ENCODE peak calls at places on chromosomes 7 and 10, in ten cellular contexts. W is astrocyte of the cerebellum, P is choroid plexus epithelial cell, Q is bronchial epithelial cell, B is RWPE1, N is foreskin fibroblast, K is fibroblast of mammary gland, E is heart right ventricle, S is cardiac muscle cell, J is transverse colon. F is an unnamed sample.

GRCh38 chr10:1674501-1674900 is 62.8 kb downstream of the ADARB2 start:
- DNase-seq in W (no peak), P (no peak), Q (no peak), B (no peak), N (no peak), K (no peak), E (no peak), S (no peak), J (no peak), F (peak; percentile 57)

GRCh38 chr10:11586170-11586569 is 25.3 kb downstream of the USP6NL start:
- DNase-seq in W (no peak), P (peak; percentile 20), Q (peak; percentile 43), B (no peak), N (peak; percentile 6), K (peak; percentile 24), E (no peak), S (no peak), J (no peak), F (no peak)

GRCh38 chr10:29407280-29407858 is 118.5 kb downstream of the LYZL1 start:
- DNase-seq in W (no peak), P (no peak), Q (no peak), B (no peak), N (no peak), K (peak; percentile 22), E (no peak), S (no peak), J (no peak), F (no peak)

GRCh38 chr7:64313740-64314491 is at the start of gene ZNF736:
- DNase-seq in W (peak; percentile 81), P (peak; percentile 97), Q (peak; percentile 93), B (peak; percentile 92), N (peak; percentile 96), K (peak; percentile 95), E (peak; percentile 85), S (peak; percentile 93), J (peak; percentile 91), F (peak; percentile 90)

GRCh38 chr10:95605163-95605562 is 44.0 kb upstream of the SORBS1 start:
- DNase-seq in W (no peak), P (peak; percentile 9), Q (no peak), B (no peak), N (peak; percentile 15), K (no peak), E (no peak), S (peak; percentile 6), J (peak; percentile 21), F (no peak)

GRCh38 chr7:137874390-137874789 is 27.6 kb upstream of the DGKI start:
- DNase-seq in W (no peak), P (peak; percentile 96), Q (no peak), B (no peak), N (peak; percentile 96), K (peak; percentile 99), E (no peak), S (peak; percentile 91), J (no peak), F (no peak)

GRCh38 chr7:105890290-105890997 is 14.0 kb upstream of the ATXN7L1 start:
- DNase-seq in W (peak; percentile 53), P (peak; percentile 37), Q (peak; percentile 64), B (peak; percentile 32), N (no peak), K (no peak), E (no peak), S (peak; percentile 27), J (no peak), F (no peak)

GRCh38 chr7:76020031-76020714 is 25.8 kb upstream of the TMEM120A start:
- DNase-seq in W (peak; percentile 12), P (peak; percentile 71), Q (peak; percentile 43), B (peak; percentile 63), N (peak; percentile 81), K (peak; percentile 66), E (peak; percentile 82), S (peak; percentile 73), J (peak; percentile 83), F (peak; percentile 79)

GRCh38 chr10:8444630-8445029 is 390.1 kb downstream of the GATA3 start:
- DNase-seq in W (no peak), P (no peak), Q (no peak), B (no peak), N (no peak), K (no peak), E (no peak), S (peak; percentile 54), J (peak; percentile 8), F (no peak)
- TF ChIP-seq CTCF in W (no peak), P (no peak), Q (no peak), B (no peak), N (no peak), K (no peak), E (peak; percentile 23), S (peak; percentile 49), J (no peak), F (peak; percentile 26)

GRCh38 chr10:124449170-124450009 is 445 bp downstream of the NKX1-2 start:
- DNase-seq in W (no peak), P (no peak), Q (peak; percentile 57), B (peak; percentile 62), N (peak; percentile 20), K (no peak), E (no peak), S (no peak), J (no peak), F (no peak)

GRCh38 chr10:124447741-124448466 is 1.9 kb downstream of the NKX1-2 start:
- DNase-seq in W (no peak), P (no peak), Q (no peak), B (no peak), N (peak; percentile 14), K (no peak), E (no peak), S (no peak), J (no peak), F (no peak)

GRCh38 chr10:124448696-124449169 is 1.1 kb downstream of the NKX1-2 start:
- DNase-seq in W (no peak), P (no peak), Q (no peak), B (no peak), N (no peak), K (no peak), E (no peak), S (no peak), J (no peak), F (no peak)

GRCh38 chr10:124450010-124450782 is at the start of gene NKX1-2:
- DNase-seq in W (no peak), P (peak; percentile 8), Q (no peak), B (no peak), N (peak; percentile 23), K (no peak), E (no peak), S (no peak), J (no peak), F (no peak)

DNA sequence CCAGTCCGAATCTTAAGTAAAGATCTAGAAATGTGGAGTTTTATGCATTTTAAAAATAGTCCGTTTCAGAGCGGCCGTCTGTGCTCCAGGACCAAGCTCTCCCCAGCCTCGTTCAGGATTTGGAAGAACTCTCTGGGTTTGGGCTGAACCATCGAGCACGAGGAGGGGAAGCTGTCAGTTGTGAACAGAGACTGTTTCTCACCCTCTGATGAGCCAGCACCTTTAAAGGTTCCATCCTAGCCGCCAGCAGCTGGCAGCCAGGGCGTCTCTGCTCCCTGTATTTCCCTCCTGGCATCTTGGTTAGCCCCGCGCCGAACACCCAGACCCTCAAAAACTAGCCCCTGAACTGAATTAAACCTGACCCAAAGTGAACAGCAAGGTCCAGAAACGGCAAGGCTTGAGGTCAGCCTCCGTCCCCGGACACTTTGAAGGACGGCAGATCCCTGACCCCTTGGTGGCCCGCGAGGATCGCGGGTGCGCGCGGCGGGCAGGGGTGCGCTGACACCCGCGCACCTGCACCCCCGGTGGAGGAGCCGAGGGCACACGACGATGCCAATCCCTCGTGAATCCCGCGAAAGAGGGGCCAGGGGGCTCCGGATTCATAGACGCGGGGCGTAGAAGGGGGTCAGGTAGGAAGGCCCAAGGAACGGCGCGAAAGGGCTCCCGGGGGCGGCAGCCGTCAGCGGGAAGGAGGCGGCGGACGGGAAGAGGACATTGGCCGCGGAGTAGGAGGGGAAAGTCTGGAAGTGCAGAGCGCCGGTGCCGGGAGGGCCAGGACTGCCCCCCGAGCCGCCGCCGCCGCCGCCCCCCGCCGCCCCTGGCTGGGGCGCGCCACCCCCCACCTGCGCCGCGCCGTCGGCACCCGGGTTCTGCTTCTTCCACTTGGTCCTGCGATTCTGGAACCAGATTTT is 2.8 kb downstream of the NKX1-2 start:
- DNase-seq in W (no peak), P (no peak), Q (no peak), B (no peak), N (no peak), K (no peak), E (no peak), S (no peak), J (no peak), F (no peak)
- TF ChIP-seq CTCF in W (no peak), P (no peak), Q (no peak), B (no peak), N (no peak), K (no peak), E (no peak), S (no peak), J (no peak), F (no peak)

GRCh38 chr10:6202098-6202683 is 541 bp upstream of the PFKFB3 start:
- DNase-seq in W (no peak), P (no peak), Q (no peak), B (no peak), N (no peak), K (no peak), E (peak; percentile 38), S (no peak), J (no peak), F (no peak)

GRCh38 chr10:6202684-6203330 is at the start of gene PFKFB3:
- DNase-seq in W (peak; percentile 87), P (peak; percentile 97), Q (peak; percentile 73), B (peak; percentile 97), N (peak; percentile 98), K (peak; percentile 89), E (peak; percentile 97), S (peak; percentile 97), J (peak; percentile 95), F (peak; percentile 97)

GRCh38 chr10:6204063-6204340 is 1.3 kb downstream of the PFKFB3 start:
- DNase-seq in W (no peak), P (no peak), Q (no peak), B (peak; percentile 68), N (peak; percentile 39), K (no peak), E (peak; percentile 55), S (no peak), J (peak; percentile 60), F (no peak)

GRCh38 chr10:6204341-6205191 is 1.8 kb downstream of the PFKFB3 start:
- DNase-seq in W (peak; percentile 67), P (peak; percentile 75), Q (peak; percentile 88), B (peak; percentile 89), N (peak; percentile 89), K (peak; percentile 85), E (peak; percentile 44), S (peak; percentile 74), J (peak; percentile 32), F (no peak)

GRCh38 chr10:6203331-6204062 is 765 bp downstream of the PFKFB3 start:
- DNase-seq in W (no peak), P (peak; percentile 67), Q (no peak), B (peak; percentile 53), N (peak; percentile 81), K (peak; percentile 38), E (peak; percentile 66), S (peak; percentile 64), J (peak; percentile 58), F (peak; percentile 85)
- TF ChIP-seq CTCF in W (peak; percentile 13), P (no peak), Q (no peak), B (peak; percentile 55), N (peak; percentile 6), K (no peak), E (no peak), S (no peak), J (peak; percentile 11), F (peak; percentile 61)

GRCh38 chr10:127275793-127276415 is 79.5 kb upstream of the INSYN2A start:
- DNase-seq in W (no peak), P (no peak), Q (no peak), B (no peak), N (no peak), K (peak; percentile 24), E (no peak), S (no peak), J (no peak), F (no peak)

GRCh38 chr10:127280446-127280845 is 84.1 kb upstream of the INSYN2A start:
- DNase-seq in W (no peak), P (no peak), Q (no peak), B (no peak), N (no peak), K (no peak), E (no peak), S (no peak), J (no peak), F (no peak)

GRCh38 chr10:127279334-127279774 is 83.0 kb upstream of the INSYN2A start:
- DNase-seq in W (no peak), P (no peak), Q (no peak), B (no peak), N (no peak), K (no peak), E (no peak), S (no peak), J (no peak), F (no peak)

GRCh38 chr10:127277063-127277462 is 80.7 kb upstream of the INSYN2A start:
- DNase-seq in W (no peak), P (no peak), Q (no peak), B (no peak), N (no peak), K (no peak), E (no peak), S (no peak), J (no peak), F (no peak)

GRCh38 chr10:127278001-127278400 is 81.6 kb upstream of the INSYN2A start:
- DNase-seq in W (peak; percentile 61), P (peak; percentile 65), Q (no peak), B (no peak), N (peak; percentile 58), K (no peak), E (no peak), S (peak; percentile 3), J (no peak), F (no peak)
- TF ChIP-seq CTCF in W (peak; percentile 28), P (no peak), Q (no peak), B (no peak), N (no peak), K (no peak), E (no peak), S (no peak), J (no peak), F (no peak)

F was measured in GM10248.